ENCODE peak calls at places on chromosomes 13 and 19, in nine cellular contexts. One of them, this sample, is unnamed.

GRCh38 chr13:110468986-110469495 is 92.5 kb downstream of the RAB20 start:
- DNase-seq in activated T-cell treated with anti-CD3 and anti-CD28 coated beads for 48 hours: no peak
- DNase-seq in kidney: peak
- DNase-seq in amygdala: no peak
- DNase-seq in CD8-positive, alpha-beta T cell: no peak
- DNase-seq in heart right ventricle: no peak
- DNase-seq in stimulated activated CD4-positive, alpha-beta T cell treated with anti-CD3 and anti-CD28 coated beads, Interleukin-2, amount 100 ng/mL, for 24 hours: no peak
- DNase-seq in amniotic stem cell: no peak
- DNase-seq in breast epithelium: no peak
- DNase-seq in this sample: no peak

GRCh38 chr19:38049105-38049649 is 142.2 kb downstream of the SIPA1L3 start:
- DNase-seq in amygdala: no peak
- DNase-seq in CD8-positive, alpha-beta T cell: peak
- DNase-seq in heart right ventricle: no peak
- DNase-seq in amniotic stem cell: no peak
- DNase-seq in kidney: no peak
- DNase-seq in stimulated activated CD4-positive, alpha-beta T cell treated with anti-CD3 and anti-CD28 coated beads, Interleukin-2, amount 100 ng/mL, for 24 hours: peak
- DNase-seq in breast epithelium: no peak
- DNase-seq in activated T-cell treated with anti-CD3 and anti-CD28 coated beads for 48 hours: peak
- DNase-seq in this sample: no peak

GRCh38 chr13:50474094-50474654 is 369.3 kb downstream of the DLEU7 start:
- DNase-seq in stimulated activated CD4-positive, alpha-beta T cell treated with anti-CD3 and anti-CD28 coated beads, Interleukin-2, amount 100 ng/mL, for 24 hours: no peak
- DNase-seq in breast epithelium: no peak
- DNase-seq in CD8-positive, alpha-beta T cell: no peak
- DNase-seq in amygdala: no peak
- DNase-seq in kidney: no peak
- DNase-seq in activated T-cell treated with anti-CD3 and anti-CD28 coated beads for 48 hours: no peak
- DNase-seq in amniotic stem cell: no peak
- DNase-seq in heart right ventricle: no peak
- DNase-seq in this sample: no peak

GRCh38 chr19:53519431-53519830 is 18.5 kb upstream of the ZNF331 start:
- DNase-seq in activated T-cell treated with anti-CD3 and anti-CD28 coated beads for 48 hours: no peak
- DNase-seq in amygdala: no peak
- DNase-seq in breast epithelium: no peak
- DNase-seq in kidney: no peak
- DNase-seq in CD8-positive, alpha-beta T cell: no peak
- DNase-seq in heart right ventricle: no peak
- DNase-seq in stimulated activated CD4-positive, alpha-beta T cell treated with anti-CD3 and anti-CD28 coated beads, Interleukin-2, amount 100 ng/mL, for 24 hours: no peak
- DNase-seq in amniotic stem cell: no peak
- DNase-seq in this sample: no peak

GRCh38 chr19:33749016-33749415 is 47.7 kb upstream of the KCTD15 start:
- DNase-seq in amniotic stem cell: no peak
- DNase-seq in breast epithelium: no peak
- DNase-seq in heart right ventricle: no peak
- DNase-seq in stimulated activated CD4-positive, alpha-beta T cell treated with anti-CD3 and anti-CD28 coated beads, Interleukin-2, amount 100 ng/mL, for 24 hours: no peak
- DNase-seq in amygdala: no peak
- DNase-seq in activated T-cell treated with anti-CD3 and anti-CD28 coated beads for 48 hours: no peak
- DNase-seq in kidney: no peak
- DNase-seq in CD8-positive, alpha-beta T cell: no peak
- DNase-seq in this sample: no peak

GRCh38 chr19:38417544-38418506 is 8.2 kb downstream of the RASGRP4 start:
- DNase-seq in kidney: peak
- DNase-seq in heart right ventricle: peak
- DNase-seq in stimulated activated CD4-positive, alpha-beta T cell treated with anti-CD3 and anti-CD28 coated beads, Interleukin-2, amount 100 ng/mL, for 24 hours: peak
- DNase-seq in amygdala: no peak
- DNase-seq in CD8-positive, alpha-beta T cell: peak
- DNase-seq in amniotic stem cell: no peak
- DNase-seq in activated T-cell treated with anti-CD3 and anti-CD28 coated beads for 48 hours: peak
- DNase-seq in breast epithelium: no peak
- DNase-seq in this sample: no peak

GRCh38 chr19:38685666-38686529 is 38.4 kb downstream of the ACTN4 start:
- DNase-seq in heart right ventricle: no peak
- DNase-seq in amniotic stem cell: no peak
- DNase-seq in breast epithelium: no peak
- DNase-seq in kidney: no peak
- DNase-seq in amygdala: no peak
- DNase-seq in stimulated activated CD4-positive, alpha-beta T cell treated with anti-CD3 and anti-CD28 coated beads, Interleukin-2, amount 100 ng/mL, for 24 hours: no peak
- DNase-seq in activated T-cell treated with anti-CD3 and anti-CD28 coated beads for 48 hours: no peak
- DNase-seq in CD8-positive, alpha-beta T cell: no peak
- DNase-seq in this sample: peak

GRCh38 chr19:54255105-54255775 is 1.8 kb downstream of the LILRB5 start:
- DNase-seq in kidney: no peak
- DNase-seq in breast epithelium: no peak
- DNase-seq in stimulated activated CD4-positive, alpha-beta T cell treated with anti-CD3 and anti-CD28 coated beads, Interleukin-2, amount 100 ng/mL, for 24 hours: no peak
- DNase-seq in activated T-cell treated with anti-CD3 and anti-CD28 coated beads for 48 hours: no peak
- DNase-seq in heart right ventricle: no peak
- DNase-seq in CD8-positive, alpha-beta T cell: no peak
- DNase-seq in amniotic stem cell: no peak
- DNase-seq in amygdala: no peak
- DNase-seq in this sample: no peak

GRCh38 chr13:52785721-52786120 is 46.1 kb upstream of the CNMD start:
- DNase-seq in heart right ventricle: no peak
- DNase-seq in kidney: no peak
- DNase-seq in amygdala: no peak
- DNase-seq in breast epithelium: no peak
- DNase-seq in amniotic stem cell: no peak
- DNase-seq in stimulated activated CD4-positive, alpha-beta T cell treated with anti-CD3 and anti-CD28 coated beads, Interleukin-2, amount 100 ng/mL, for 24 hours: no peak
- DNase-seq in CD8-positive, alpha-beta T cell: no peak
- DNase-seq in activated T-cell treated with anti-CD3 and anti-CD28 coated beads for 48 hours: no peak
- DNase-seq in this sample: no peak

GRCh38 chr19:51394045-51394836 is 3.9 kb upstream of the C19orf84 start:
- DNase-seq in kidney: peak
- DNase-seq in heart right ventricle: peak
- DNase-seq in activated T-cell treated with anti-CD3 and anti-CD28 coated beads for 48 hours: peak
- DNase-seq in CD8-positive, alpha-beta T cell: peak
- DNase-seq in amniotic stem cell: peak
- DNase-seq in amygdala: peak
- DNase-seq in breast epithelium: peak
- DNase-seq in stimulated activated CD4-positive, alpha-beta T cell treated with anti-CD3 and anti-CD28 coated beads, Interleukin-2, amount 100 ng/mL, for 24 hours: peak
- DNase-seq in this sample: peak

GRCh38 chr13:21913010-21913409 is 242.1 kb downstream of the FGF9 start:
- DNase-seq in amniotic stem cell: no peak
- DNase-seq in stimulated activated CD4-positive, alpha-beta T cell treated with anti-CD3 and anti-CD28 coated beads, Interleukin-2, amount 100 ng/mL, for 24 hours: no peak
- DNase-seq in CD8-positive, alpha-beta T cell: no peak
- DNase-seq in breast epithelium: no peak
- DNase-seq in amygdala: no peak
- DNase-seq in heart right ventricle: no peak
- DNase-seq in activated T-cell treated with anti-CD3 and anti-CD28 coated beads for 48 hours: no peak
- DNase-seq in kidney: no peak
- DNase-seq in this sample: no peak

GRCh38 chr13:94384217-94384905 is 95.1 kb downstream of the DCT start:
- DNase-seq in kidney: no peak
- DNase-seq in breast epithelium: no peak
- DNase-seq in amniotic stem cell: no peak
- DNase-seq in amygdala: no peak
- DNase-seq in CD8-positive, alpha-beta T cell: no peak
- DNase-seq in activated T-cell treated with anti-CD3 and anti-CD28 coated beads for 48 hours: no peak
- DNase-seq in stimulated activated CD4-positive, alpha-beta T cell treated with anti-CD3 and anti-CD28 coated beads, Interleukin-2, amount 100 ng/mL, for 24 hours: no peak
- DNase-seq in heart right ventricle: no peak
- DNase-seq in this sample: no peak

GRCh38 chr13:27308941-27309340 is 38.3 kb downstream of the RASL11A start:
- DNase-seq in amniotic stem cell: no peak
- DNase-seq in kidney: no peak
- DNase-seq in stimulated activated CD4-positive, alpha-beta T cell treated with anti-CD3 and anti-CD28 coated beads, Interleukin-2, amount 100 ng/mL, for 24 hours: no peak
- DNase-seq in breast epithelium: no peak
- DNase-seq in amygdala: no peak
- DNase-seq in CD8-positive, alpha-beta T cell: no peak
- DNase-seq in heart right ventricle: no peak
- DNase-seq in activated T-cell treated with anti-CD3 and anti-CD28 coated beads for 48 hours: no peak
- DNase-seq in this sample: no peak

GRCh38 chr19:45745606-45746005 is 12.4 kb downstream of the MEIOSIN start:
- DNase-seq in stimulated activated CD4-positive, alpha-beta T cell treated with anti-CD3 and anti-CD28 coated beads, Interleukin-2, amount 100 ng/mL, for 24 hours: no peak
- DNase-seq in activated T-cell treated with anti-CD3 and anti-CD28 coated beads for 48 hours: no peak
- DNase-seq in heart right ventricle: no peak
- DNase-seq in kidney: no peak
- DNase-seq in CD8-positive, alpha-beta T cell: no peak
- DNase-seq in amniotic stem cell: no peak
- DNase-seq in amygdala: no peak
- DNase-seq in breast epithelium: no peak
- DNase-seq in this sample: no peak

GRCh38 chr19:13094771-13095392 is 7.8 kb downstream of the LYL1 start:
- DNase-seq in amniotic stem cell: no peak
- DNase-seq in stimulated activated CD4-positive, alpha-beta T cell treated with anti-CD3 and anti-CD28 coated beads, Interleukin-2, amount 100 ng/mL, for 24 hours: no peak
- DNase-seq in amygdala: no peak
- DNase-seq in breast epithelium: no peak
- DNase-seq in heart right ventricle: no peak
- DNase-seq in CD8-positive, alpha-beta T cell: no peak
- DNase-seq in activated T-cell treated with anti-CD3 and anti-CD28 coated beads for 48 hours: no peak
- DNase-seq in kidney: no peak
- DNase-seq in this sample: no peak

GRCh38 chr19:13069415-13070369 is 33.0 kb downstream of the LYL1 start:
- DNase-seq in kidney: no peak
- DNase-seq in activated T-cell treated with anti-CD3 and anti-CD28 coated beads for 48 hours: no peak
- DNase-seq in breast epithelium: no peak
- DNase-seq in amygdala: peak
- DNase-seq in stimulated activated CD4-positive, alpha-beta T cell treated with anti-CD3 and anti-CD28 coated beads, Interleukin-2, amount 100 ng/mL, for 24 hours: no peak
- DNase-seq in heart right ventricle: no peak
- DNase-seq in amniotic stem cell: no peak
- DNase-seq in CD8-positive, alpha-beta T cell: no peak
- DNase-seq in this sample: no peak

GRCh38 chr13:23735329-23735728 is 153.9 kb downstream of the MIPEP start:
- DNase-seq in stimulated activated CD4-positive, alpha-beta T cell treated with anti-CD3 and anti-CD28 coated beads, Interleukin-2, amount 100 ng/mL, for 24 hours: no peak
- DNase-seq in CD8-positive, alpha-beta T cell: no peak
- DNase-seq in amygdala: no peak
- DNase-seq in amniotic stem cell: no peak
- DNase-seq in activated T-cell treated with anti-CD3 and anti-CD28 coated beads for 48 hours: no peak
- DNase-seq in breast epithelium: no peak
- DNase-seq in kidney: no peak
- DNase-seq in heart right ventricle: no peak
- DNase-seq in this sample: no peak

GRCh38 chr19:7953060-7953459 is 9.6 kb upstream of the TIMM44 start:
- DNase-seq in kidney: no peak
- DNase-seq in CD8-positive, alpha-beta T cell: no peak
- DNase-seq in amygdala: no peak
- DNase-seq in breast epithelium: no peak
- DNase-seq in stimulated activated CD4-positive, alpha-beta T cell treated with anti-CD3 and anti-CD28 coated beads, Interleukin-2, amount 100 ng/mL, for 24 hours: no peak
- DNase-seq in heart right ventricle: no peak
- DNase-seq in amniotic stem cell: no peak
- DNase-seq in activated T-cell treated with anti-CD3 and anti-CD28 coated beads for 48 hours: no peak
- DNase-seq in this sample: no peak

GRCh38 chr13:84366484-84366883 is 484.2 kb upstream of the SLITRK1 start:
- DNase-seq in amniotic stem cell: no peak
- DNase-seq in breast epithelium: no peak
- DNase-seq in kidney: no peak
- DNase-seq in heart right ventricle: no peak
- DNase-seq in activated T-cell treated with anti-CD3 and anti-CD28 coated beads for 48 hours: no peak
- DNase-seq in amygdala: no peak
- DNase-seq in stimulated activated CD4-positive, alpha-beta T cell treated with anti-CD3 and anti-CD28 coated beads, Interleukin-2, amount 100 ng/mL, for 24 hours: no peak
- DNase-seq in CD8-positive, alpha-beta T cell: no peak
- DNase-seq in this sample: no peak

GRCh38 chr13:29922896-29923295 is 72.5 kb upstream of the UBL3 start:
- DNase-seq in kidney: no peak
- DNase-seq in breast epithelium: no peak
- DNase-seq in activated T-cell treated with anti-CD3 and anti-CD28 coated beads for 48 hours: no peak
- DNase-seq in amygdala: no peak
- DNase-seq in amniotic stem cell: no peak
- DNase-seq in heart right ventricle: no peak
- DNase-seq in CD8-positive, alpha-beta T cell: no peak
- DNase-seq in stimulated activated CD4-positive, alpha-beta T cell treated with anti-CD3 and anti-CD28 coated beads, Interleukin-2, amount 100 ng/mL, for 24 hours: no peak
- DNase-seq in this sample: peak

GRCh38 chr19:39943586-39943985 is 9.2 kb upstream of the FCGBP start:
- DNase-seq in heart right ventricle: no peak
- DNase-seq in amygdala: no peak
- DNase-seq in activated T-cell treated with anti-CD3 and anti-CD28 coated beads for 48 hours: no peak
- DNase-seq in amniotic stem cell: no peak
- DNase-seq in CD8-positive, alpha-beta T cell: no peak
- DNase-seq in kidney: no peak
- DNase-seq in stimulated activated CD4-positive, alpha-beta T cell treated with anti-CD3 and anti-CD28 coated beads, Interleukin-2, amount 100 ng/mL, for 24 hours: peak
- DNase-seq in breast epithelium: no peak
- DNase-seq in this sample: no peak

GRCh38 chr19:38386300-38386967 is 1.4 kb downstream of the GGN start:
- DNase-seq in activated T-cell treated with anti-CD3 and anti-CD28 coated beads for 48 hours: no peak
- DNase-seq in breast epithelium: no peak
- DNase-seq in CD8-positive, alpha-beta T cell: no peak
- DNase-seq in heart right ventricle: no peak
- DNase-seq in kidney: peak
- DNase-seq in amygdala: peak
- DNase-seq in amniotic stem cell: no peak
- DNase-seq in stimulated activated CD4-positive, alpha-beta T cell treated with anti-CD3 and anti-CD28 coated beads, Interleukin-2, amount 100 ng/mL, for 24 hours: no peak
- DNase-seq in this sample: no peak

GRCh38 chr19:17035842-17036424 is 9.3 kb upstream of the CPAMD8 start:
- DNase-seq in heart right ventricle: no peak
- DNase-seq in breast epithelium: no peak
- DNase-seq in kidney: no peak
- DNase-seq in stimulated activated CD4-positive, alpha-beta T cell treated with anti-CD3 and anti-CD28 coated beads, Interleukin-2, amount 100 ng/mL, for 24 hours: no peak
- DNase-seq in activated T-cell treated with anti-CD3 and anti-CD28 coated beads for 48 hours: no peak
- DNase-seq in CD8-positive, alpha-beta T cell: no peak
- DNase-seq in amygdala: no peak
- DNase-seq in amniotic stem cell: no peak
- DNase-seq in this sample: no peak

GRCh38 chr19:15623711-15624318 is 8.8 kb downstream of the CYP4F8 start:
- DNase-seq in breast epithelium: no peak
- DNase-seq in stimulated activated CD4-positive, alpha-beta T cell treated with anti-CD3 and anti-CD28 coated beads, Interleukin-2, amount 100 ng/mL, for 24 hours: peak
- DNase-seq in activated T-cell treated with anti-CD3 and anti-CD28 coated beads for 48 hours: no peak
- DNase-seq in heart right ventricle: no peak
- DNase-seq in CD8-positive, alpha-beta T cell: no peak
- DNase-seq in kidney: no peak
- DNase-seq in amygdala: no peak
- DNase-seq in amniotic stem cell: no peak
- DNase-seq in this sample: peak

GRCh38 chr13:95564091-95564490 is 11.6 kb downstream of the CLDN10 start:
- DNase-seq in amniotic stem cell: no peak
- DNase-seq in stimulated activated CD4-positive, alpha-beta T cell treated with anti-CD3 and anti-CD28 coated beads, Interleukin-2, amount 100 ng/mL, for 24 hours: no peak
- DNase-seq in kidney: no peak
- DNase-seq in activated T-cell treated with anti-CD3 and anti-CD28 coated beads for 48 hours: no peak
- DNase-seq in CD8-positive, alpha-beta T cell: no peak
- DNase-seq in breast epithelium: no peak
- DNase-seq in heart right ventricle: no peak
- DNase-seq in amygdala: no peak
- DNase-seq in this sample: peak

GRCh38 chr13:110780410-110780809 is 66.9 kb downstream of the ING1 start:
- DNase-seq in heart right ventricle: no peak
- DNase-seq in amygdala: no peak
- DNase-seq in amniotic stem cell: no peak
- DNase-seq in activated T-cell treated with anti-CD3 and anti-CD28 coated beads for 48 hours: no peak
- DNase-seq in stimulated activated CD4-positive, alpha-beta T cell treated with anti-CD3 and anti-CD28 coated beads, Interleukin-2, amount 100 ng/mL, for 24 hours: no peak
- DNase-seq in breast epithelium: no peak
- DNase-seq in kidney: no peak
- DNase-seq in CD8-positive, alpha-beta T cell: no peak
- DNase-seq in this sample: no peak

GRCh38 chr19:43148233-43148632 is 38.1 kb downstream of the PSG5 start:
- DNase-seq in amygdala: no peak
- DNase-seq in activated T-cell treated with anti-CD3 and anti-CD28 coated beads for 48 hours: no peak
- DNase-seq in stimulated activated CD4-positive, alpha-beta T cell treated with anti-CD3 and anti-CD28 coated beads, Interleukin-2, amount 100 ng/mL, for 24 hours: no peak
- DNase-seq in breast epithelium: no peak
- DNase-seq in amniotic stem cell: no peak
- DNase-seq in CD8-positive, alpha-beta T cell: no peak
- DNase-seq in kidney: no peak
- DNase-seq in heart right ventricle: no peak
- DNase-seq in this sample: peak

GRCh38 chr19:32318884-32319520 is 26.4 kb upstream of the ZNF507 start:
- DNase-seq in breast epithelium: no peak
- DNase-seq in amygdala: peak
- DNase-seq in CD8-positive, alpha-beta T cell: no peak
- DNase-seq in activated T-cell treated with anti-CD3 and anti-CD28 coated beads for 48 hours: no peak
- DNase-seq in amniotic stem cell: no peak
- DNase-seq in heart right ventricle: no peak
- DNase-seq in kidney: no peak
- DNase-seq in stimulated activated CD4-positive, alpha-beta T cell treated with anti-CD3 and anti-CD28 coated beads, Interleukin-2, amount 100 ng/mL, for 24 hours: no peak
- DNase-seq in this sample: peak

GRCh38 chr19:44990966-44991365 is 10.3 kb upstream of the RELB start:
- DNase-seq in breast epithelium: no peak
- DNase-seq in activated T-cell treated with anti-CD3 and anti-CD28 coated beads for 48 hours: no peak
- DNase-seq in CD8-positive, alpha-beta T cell: no peak
- DNase-seq in heart right ventricle: no peak
- DNase-seq in stimulated activated CD4-positive, alpha-beta T cell treated with anti-CD3 and anti-CD28 coated beads, Interleukin-2, amount 100 ng/mL, for 24 hours: no peak
- DNase-seq in kidney: no peak
- DNase-seq in amniotic stem cell: no peak
- DNase-seq in amygdala: no peak
- DNase-seq in this sample: no peak

GRCh38 chr13:42814868-42815267 is 33.5 kb downstream of the FAM216B start:
- DNase-seq in activated T-cell treated with anti-CD3 and anti-CD28 coated beads for 48 hours: no peak
- DNase-seq in amygdala: no peak
- DNase-seq in kidney: no peak
- DNase-seq in amniotic stem cell: peak
- DNase-seq in heart right ventricle: no peak
- DNase-seq in CD8-positive, alpha-beta T cell: no peak
- DNase-seq in breast epithelium: no peak
- DNase-seq in stimulated activated CD4-positive, alpha-beta T cell treated with anti-CD3 and anti-CD28 coated beads, Interleukin-2, amount 100 ng/mL, for 24 hours: no peak
- DNase-seq in this sample: peak

GRCh38 chr13:51234676-51235075 is 12.5 kb downstream of the FAM124A start:
- DNase-seq in amygdala: no peak
- DNase-seq in amniotic stem cell: no peak
- DNase-seq in CD8-positive, alpha-beta T cell: no peak
- DNase-seq in stimulated activated CD4-positive, alpha-beta T cell treated with anti-CD3 and anti-CD28 coated beads, Interleukin-2, amount 100 ng/mL, for 24 hours: no peak
- DNase-seq in heart right ventricle: no peak
- DNase-seq in activated T-cell treated with anti-CD3 and anti-CD28 coated beads for 48 hours: no peak
- DNase-seq in kidney: no peak
- DNase-seq in breast epithelium: no peak
- DNase-seq in this sample: no peak